ENCODE peak calls at places on chromosomes 12 and 14, in seven cellular contexts. X is neural progenitor cell; Y is HFF-Myc; L is GM12891; V is stimulated activated CD4-positive, alpha-beta T cell treated with anti-CD3 and anti-CD28 coated beads, Interleukin-12 subunit alpha, Interleukin-12 subunit beta, amount 100 ng/mL, for 48 hours; M is A549; A is stimulated activated CD8-positive, alpha-beta memory T cell treated with anti-CD3 and anti-CD28 coated beads, Interleukin-2, amount 100 ng/mL, for 1 hour. P is an unnamed sample.

GRCh38 chr12:105487961-105488360 is 157.5 kb downstream of the C12orf75 start:
- DNase-seq in L (no peak), A (no peak), M (no peak), X (no peak), Y (no peak), V (no peak), P (peak)

GRCh38 chr14:72722201-72722785 is 171.6 kb downstream of the DPF3 start:
- DNase-seq in X (no peak), Y (no peak), M (no peak), L (no peak), V (no peak), A (no peak), P (no peak)

GRCh38 chr14:88521818-88522217 is 33.0 kb downstream of the PTPN21 start:
- DNase-seq in Y (no peak), A (no peak), V (no peak), X (no peak), M (no peak), L (no peak), P (no peak)

GRCh38 chr12:122013792-122014590 is 7.7 kb upstream of the BCL7A start:
- DNase-seq in Y (no peak), A (no peak), L (no peak), M (no peak), V (no peak), X (no peak), P (no peak)

GRCh38 chr14:100827751-100828447 is 2.0 kb downstream of the MEG3 start:
- DNase-seq in M (no peak), X (no peak), A (no peak), L (no peak), Y (no peak), V (no peak), P (peak)

GRCh38 chr12:100401660-100402059 is 44.8 kb downstream of the SLC17A8 start:
- DNase-seq in X (no peak), V (no peak), L (no peak), A (no peak), M (peak), Y (peak), P (no peak)

GRCh38 chr14:103122578-103123127 is 608 bp upstream of the TNFAIP2 start:
- DNase-seq in X (peak), L (no peak), Y (no peak), V (no peak), A (no peak), M (no peak), P (no peak)

GRCh38 chr12:129079719-129080118 is 226.4 kb downstream of the GLT1D1 start:
- DNase-seq in M (no peak), L (no peak), A (no peak), X (no peak), Y (no peak), V (no peak), P (no peak)

GRCh38 chr14:76947078-76947837 is 81.2 kb downstream of the IRF2BPL start:
- DNase-seq in M (peak), V (peak), Y (no peak), X (peak), L (peak), A (peak), P (peak)

GRCh38 chr12:16605666-16606116 is 271 bp downstream of the LMO3 start:
- DNase-seq in V (no peak), M (no peak), X (peak), Y (no peak), A (no peak), L (no peak), P (no peak)

GRCh38 chr12:108815369-108815768 is 42.0 kb downstream of the SSH1 start:
- DNase-seq in A (no peak), M (no peak), L (no peak), Y (no peak), X (no peak), V (no peak), P (no peak)

GRCh38 chr14:58298880-58299664 is 717 bp downstream of the ARID4A start:
- DNase-seq in Y (no peak), A (no peak), L (peak), V (no peak), X (peak), M (peak), P (no peak)

GRCh38 chr14:59630281-59630963 is 53.8 kb upstream of the CCDC175 start:
- DNase-seq in A (no peak), V (no peak), X (peak), Y (no peak), M (no peak), L (peak), P (no peak)

GRCh38 chr12:114943601-114944000 is 259.6 kb upstream of the TBX3 start:
- DNase-seq in Y (no peak), V (no peak), A (no peak), L (no peak), X (no peak), M (no peak), P (no peak)

GRCh38 chr14:32571551-32571950 is 242.5 kb downstream of the AKAP6 start:
- DNase-seq in A (no peak), L (no peak), M (no peak), V (no peak), Y (no peak), X (peak), P (no peak)

GRCh38 chr12:65827827-65828231 is 3.5 kb downstream of the HMGA2 start:
- DNase-seq in V (no peak), X (peak), M (no peak), A (no peak), L (no peak), Y (no peak), P (no peak)

GRCh38 chr12:57219993-57220728 is 3.6 kb downstream of the NXPH4 start:
- DNase-seq in Y (no peak), V (no peak), X (peak), M (no peak), L (no peak), A (no peak), P (no peak)

GRCh38 chr12:102642199-102642598 is 161.8 kb upstream of the IGF1 start:
- DNase-seq in V (no peak), A (no peak), Y (no peak), L (no peak), X (no peak), M (no peak), P (no peak)

GRCh38 chr12:54723653-54724256 is 75.6 kb upstream of the DCD start:
- DNase-seq in M (no peak), X (peak), A (no peak), Y (peak), L (no peak), V (no peak), P (no peak)

GRCh38 chr12:118398878-118399277 is 22.5 kb downstream of the SUDS3 start:
- DNase-seq in X (no peak), Y (no peak), L (no peak), M (no peak), V (no peak), A (no peak), P (no peak)

GRCh38 chr12:78645956-78646355 is 218.6 kb upstream of the SYT1 start:
- DNase-seq in X (no peak), A (no peak), M (no peak), V (no peak), Y (peak), L (no peak), P (no peak)

GRCh38 chr12:96289067-96289466 is 94.9 kb downstream of the ELK3 start:
- DNase-seq in Y (no peak), M (no peak), V (no peak), A (no peak), X (peak), L (no peak), P (no peak)

GRCh38 chr12:107337354-107338095 is 244.2 kb upstream of the CRY1 start:
- DNase-seq in V (no peak), M (no peak), A (no peak), Y (no peak), L (no peak), X (no peak), P (no peak)

GRCh38 chr12:11513288-11513687 is 117.9 kb upstream of the PRB2 start:
- DNase-seq in X (no peak), A (no peak), L (no peak), M (peak), Y (no peak), V (no peak), P (no peak)

GRCh38 chr12:15794196-15794595 is 5.0 kb upstream of the EPS8 start:
- DNase-seq in X (peak), Y (no peak), L (no peak), A (no peak), M (no peak), V (no peak), P (no peak)

GRCh38 chr14:56782701-56783100 is 27.6 kb downstream of the OTX2 start:
- DNase-seq in A (no peak), X (no peak), Y (no peak), M (no peak), L (no peak), V (no peak), P (no peak)

GRCh38 chr12:25992026-25992782 is 33.7 kb downstream of the RASSF8 start:
- DNase-seq in X (no peak), A (no peak), V (no peak), L (no peak), M (no peak), Y (no peak), P (no peak)

GRCh38 chr14:50363734-50364113 is 33.0 kb downstream of the CDKL1 start:
- DNase-seq in X (no peak), M (no peak), V (no peak), Y (no peak), L (peak), A (peak), P (no peak)

GRCh38 chr12:6820171-6820570 is 1.4 kb upstream of the GPR162 start:
- DNase-seq in V (no peak), Y (no peak), M (no peak), L (no peak), A (no peak), X (peak), P (no peak)

GRCh38 chr12:22982635-22983034 is 357.7 kb downstream of the ETNK1 start:
- DNase-seq in M (no peak), X (no peak), Y (no peak), V (no peak), L (no peak), A (no peak), P (no peak)

GRCh38 chr14:68809524-68809923 is 16.7 kb upstream of the ZFP36L1 start:
- DNase-seq in M (no peak), X (no peak), A (no peak), Y (no peak), L (no peak), V (no peak), P (no peak)

GRCh38 chr12:74449872-74450271 is 87.8 kb upstream of the ATXN7L3B start:
- DNase-seq in L (no peak), Y (no peak), X (no peak), A (no peak), V (no peak), M (no peak), P (no peak)

GRCh38 chr14:104827173-104828055 is 26.5 kb downstream of the ZBTB42 start:
- DNase-seq in V (peak), L (peak), X (peak), M (peak), Y (no peak), A (no peak), P (no peak)

GRCh38 chr12:32995623-32996022 is 99.0 kb upstream of the PKP2 start:
- DNase-seq in M (no peak), V (no peak), L (no peak), A (no peak), Y (no peak), X (no peak), P (no peak)

GRCh38 chr14:92252291-92252690 is 70.7 kb upstream of the SLC24A4 start:
- DNase-seq in L (no peak), M (no peak), X (no peak), Y (no peak), V (no peak), A (no peak), P (no peak)

GRCh38 chr12:31897791-31898503 is 61.3 kb upstream of the RESF1 start:
- DNase-seq in A (peak), M (no peak), Y (peak), L (no peak), V (no peak), X (peak), P (peak)

GRCh38 chr12:76470028-76470939 is 89.3 kb downstream of the OSBPL8 start:
- DNase-seq in X (no peak), A (no peak), L (no peak), V (no peak), M (peak), Y (peak), P (peak)